ENCODE peak calls at places on chromosomes 12 and 14, in five cellular contexts. B is HFFc6, O is AG10803, H is foreskin fibroblast, R is stomach. I is an unnamed sample.

GRCh38 chr14:64200170-64200569 is 94.0 kb downstream of the ESR2 start:
- DNase-seq in H (no peak), R (no peak), O (no peak), B (no peak), I (no peak)

GRCh38 chr12:51874013-51874412 is 13.9 kb upstream of the ANKRD33 start:
- DNase-seq in R (no peak), O (no peak), H (no peak), B (no peak), I (no peak)

GRCh38 chr14:72463291-72463866 is 430.5 kb downstream of the DPF3 start:
- DNase-seq in O (no peak), B (peak; percentile 25), H (peak; percentile 11), R (no peak), I (no peak)

GRCh38 chr14:100522616-100523021 is 64.6 kb downstream of the BEGAIN start:
- DNase-seq in B (no peak), O (no peak), R (no peak), H (no peak), I (no peak)

GRCh38 chr12:114355389-114356088 is 50.4 kb downstream of the TBX5 start:
- DNase-seq in R (no peak), B (no peak), O (no peak), H (no peak), I (peak; percentile 42)

GRCh38 chr12:3189282-3189681 is 112.1 kb downstream of the TSPAN9 start:
- DNase-seq in R (no peak), B (no peak), O (no peak), H (no peak), I (no peak)

GRCh38 chr14:33657478-33657877 is 293.4 kb downstream of the EGLN3 start:
- DNase-seq in H (peak; percentile 29), O (no peak), R (no peak), B (peak; percentile 30), I (no peak)

GRCh38 chr12:121610239-121611149 is 15.8 kb upstream of the ORAI1 start:
- DNase-seq in H (peak; percentile 66), R (no peak), O (peak; percentile 55), B (peak; percentile 30), I (no peak)

GRCh38 chr14:55707365-55707804 is 127.4 kb downstream of the KTN1 start:
- DNase-seq in O (peak; percentile 72), H (peak; percentile 40), B (peak; percentile 60), R (no peak), I (no peak)

GRCh38 chr12:84983289-84983688 is 52.8 kb downstream of the TSPAN19 start:
- DNase-seq in B (no peak), H (no peak), O (no peak), R (no peak), I (no peak)

GRCh38 chr14:28681681-28682080 is 84.9 kb upstream of the FOXG1 start:
- DNase-seq in R (no peak), B (no peak), H (no peak), O (no peak), I (no peak)

GRCh38 chr12:27583057-27583797 is 59.2 kb downstream of the PPFIBP1 start:
- DNase-seq in R (no peak), H (peak; percentile 57), O (peak; percentile 22), B (no peak), I (no peak)

GRCh38 chr12:120993496-120993895 is 15.2 kb downstream of the HNF1A start:
- DNase-seq in H (no peak), B (no peak), R (no peak), O (no peak), I (no peak)

GRCh38 chr12:127507336-127507735 is 759.6 kb upstream of the TMEM132C start:
- DNase-seq in B (no peak), O (no peak), H (no peak), R (no peak), I (no peak)

GRCh38 chr12:85866929-85867776 is 6.9 kb upstream of the NTS start:
- DNase-seq in B (peak; percentile 57), H (peak; percentile 21), O (peak; percentile 66), R (no peak), I (peak; percentile 39)

GRCh38 chr14:81363746-81364400 is 36.3 kb downstream of the STON2 start:
- DNase-seq in R (no peak), H (no peak), O (peak; percentile 13), B (no peak), I (no peak)

GRCh38 chr14:51424569-51425251 is 184.7 kb downstream of the TMX1 start:
- DNase-seq in B (no peak), O (peak; percentile 87), H (peak; percentile 67), R (no peak), I (no peak)

GRCh38 chr12:43428088-43428600 is 123.9 kb downstream of the ADAMTS20 start:
- DNase-seq in R (no peak), H (no peak), B (no peak), O (peak; percentile 0), I (no peak)

GRCh38 chr14:30681752-30682355 is 59.7 kb downstream of the SCFD1 start:
- DNase-seq in H (no peak), B (no peak), R (no peak), O (no peak), I (no peak)
- TF ChIP-seq CTCF in H (peak; percentile 51), B (peak; percentile 76), R (no peak), O (peak; percentile 43), I (peak; percentile 38)

DNA sequence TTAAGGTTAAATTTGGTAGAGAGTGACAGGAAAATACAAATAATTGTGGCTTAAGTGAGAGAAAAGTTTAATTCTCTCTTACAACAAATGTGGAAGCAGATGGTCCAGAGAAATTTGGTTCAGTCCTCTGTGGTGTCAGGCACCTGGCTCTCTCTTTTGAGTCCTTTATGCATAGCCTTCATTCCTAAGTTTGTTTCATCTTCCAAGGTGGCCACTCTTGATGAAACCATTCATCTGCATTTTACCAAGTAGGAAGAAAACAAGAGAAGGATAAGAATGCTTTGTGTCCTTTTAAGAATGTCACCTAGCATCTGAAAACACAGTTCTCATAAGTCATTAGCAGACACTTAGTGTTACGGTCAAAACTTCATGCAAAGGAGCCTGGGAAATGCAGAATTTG is 442.5 kb downstream of the CCER1 start:
- DNase-seq in R (no peak), O (no peak), B (no peak), H (no peak), I (no peak)
- TF ChIP-seq CTCF in R (no peak), O (no peak), B (no peak), H (no peak), I (no peak)

DNA sequence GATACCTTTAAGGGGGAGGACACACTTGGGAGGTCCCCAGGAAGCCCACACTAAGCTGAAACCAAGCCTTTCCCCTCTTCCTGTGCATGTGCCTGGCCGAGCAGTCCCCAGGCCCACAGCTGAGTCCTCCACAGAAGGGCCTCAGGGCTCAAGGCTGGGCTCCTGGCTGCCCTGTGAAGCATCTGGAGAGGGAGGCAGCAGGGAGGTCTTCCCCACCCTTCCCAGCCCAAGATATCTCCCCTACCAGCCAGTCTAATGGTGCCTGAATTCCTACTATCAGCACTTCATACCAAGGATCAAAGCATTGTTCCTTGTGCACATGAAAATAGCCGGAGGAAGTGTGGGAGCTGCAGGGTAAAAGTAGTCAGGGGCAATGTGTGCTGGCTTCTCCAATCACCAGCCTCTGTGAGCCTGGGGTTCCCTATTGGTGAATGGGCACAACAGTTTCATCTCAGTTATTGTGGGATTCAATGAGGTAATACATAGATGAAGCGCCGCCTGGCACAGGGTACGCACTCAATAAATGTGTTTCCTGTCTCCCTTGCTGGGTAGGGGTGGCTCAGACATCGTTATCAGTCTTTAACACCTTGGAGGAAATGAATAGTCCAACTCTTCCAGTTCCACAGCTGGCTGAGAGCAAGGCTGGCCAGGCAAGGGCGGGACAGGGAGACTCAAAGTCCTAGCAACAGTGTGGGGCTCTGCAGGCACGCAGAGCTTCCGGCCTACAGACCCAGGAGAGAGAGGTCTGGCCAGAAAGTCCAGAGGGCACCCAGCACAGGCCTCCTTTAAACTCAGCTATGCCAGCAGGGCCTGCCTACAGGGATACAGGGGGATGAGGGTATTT is 39.1 kb upstream of the PNMA1 start:
- DNase-seq in H (no peak), O (no peak), R (peak; percentile 76), B (no peak), I (peak; percentile 71)
- TF ChIP-seq CTCF in H (no peak), O (no peak), R (no peak), B (no peak), I (no peak)

DNA sequence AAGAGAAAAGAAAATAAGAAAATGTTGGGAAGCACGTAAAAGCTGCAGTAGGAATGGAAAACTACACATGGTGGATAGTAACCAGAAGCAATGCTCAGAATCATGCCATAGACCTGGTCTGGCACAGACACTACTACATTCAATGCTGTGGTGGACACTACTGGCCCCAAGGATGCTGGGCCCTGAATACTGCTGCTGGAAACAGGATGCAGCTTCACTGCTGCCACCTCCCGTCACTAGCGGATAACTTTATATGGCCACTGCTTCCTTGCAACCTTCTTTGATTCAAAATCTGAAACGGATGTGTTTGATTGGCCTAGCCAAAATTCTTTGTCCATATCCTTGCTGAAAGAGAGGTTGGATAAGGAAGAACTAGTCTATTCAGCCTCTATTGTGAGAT is 30.7 kb downstream of the ADCY6 start:
- DNase-seq in R (no peak), O (peak; percentile 7), B (no peak), H (no peak), I (no peak)
- TF ChIP-seq CTCF in R (no peak), O (no peak), B (no peak), H (peak; percentile 5), I (no peak)

DNA sequence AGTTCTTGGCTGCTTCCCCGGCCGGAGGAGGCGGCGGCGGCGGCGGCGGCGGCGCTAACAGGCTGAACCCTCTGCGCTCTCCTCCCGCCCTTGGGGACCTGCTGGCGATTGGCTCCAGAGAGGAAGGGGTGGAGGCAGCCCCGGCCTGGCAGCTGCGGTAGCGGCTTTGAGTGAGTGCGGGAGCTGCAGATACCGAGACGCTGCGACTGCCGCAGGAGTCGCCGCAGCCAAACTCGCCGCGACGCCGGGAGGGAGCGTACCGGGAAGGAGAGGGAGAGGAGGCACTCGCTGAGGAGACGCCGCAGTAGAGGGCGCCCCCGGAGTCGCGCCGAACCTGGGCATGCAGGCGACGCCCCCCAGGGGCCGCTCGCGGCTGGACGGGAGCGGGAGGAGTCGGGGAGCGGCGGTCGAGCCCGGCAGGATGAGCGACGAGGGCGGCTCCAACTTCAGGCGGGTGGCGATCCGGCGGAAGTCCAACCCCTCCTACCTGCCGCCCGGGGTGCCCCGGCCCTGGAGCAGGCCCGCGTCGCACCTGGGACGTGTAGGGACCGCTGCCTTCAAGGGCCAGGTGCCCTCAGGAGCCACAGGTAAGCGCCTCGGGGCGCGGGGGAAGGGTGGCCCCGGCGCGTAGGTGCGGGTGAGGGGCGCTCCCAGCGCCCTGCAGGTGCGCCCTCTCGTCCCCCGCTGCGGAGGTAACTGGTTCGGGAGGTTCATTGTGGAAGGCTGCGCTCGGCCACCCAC is at the start of gene FGD4:
- DNase-seq in H (peak; percentile 66), B (peak; percentile 53), O (peak; percentile 56), R (peak; percentile 92), I (peak; percentile 81)
- TF ChIP-seq CTCF in H (peak; percentile 30), B (peak; percentile 67), O (no peak), R (peak; percentile 23), I (peak; percentile 43)